ENCODE peak calls at places on chromosomes 1 and 21, in four cellular contexts. S, T, Q and F are unnamed samples.

GRCh38 chr1:200837931-200838571 is 34.7 kb upstream of the GPR25 start:
- DNase-seq in T (no peak), Q (no peak), S (no peak), F (no peak)

GRCh38 chr1:109733235-109733634 is 7.6 kb downstream of the GSTM3 start:
- DNase-seq in T (no peak), S (no peak), Q (no peak), F (no peak)

GRCh38 chr1:218499021-218499691 is 154.0 kb downstream of the TGFB2 start:
- DNase-seq in S (no peak), Q (no peak), T (no peak), F (no peak)

GRCh38 chr21:43608225-43608624 is 51.1 kb downstream of the HSF2BP start:
- DNase-seq in S (no peak), T (no peak), Q (no peak), F (no peak)

GRCh38 chr1:167165948-167166702 is 54.6 kb upstream of the POU2F1 start:
- DNase-seq in T (peak), Q (no peak), S (no peak), F (peak)

GRCh38 chr1:208219098-208219658 is 25.0 kb downstream of the PLXNA2 start:
- DNase-seq in Q (no peak), T (no peak), S (peak), F (no peak)

GRCh38 chr1:19219451-19219850 is 9.4 kb upstream of the UBR4 start:
- DNase-seq in S (no peak), Q (no peak), T (no peak), F (no peak)

GRCh38 chr1:54081306-54082270 is 28.2 kb downstream of the TCEANC2 start:
- DNase-seq in T (peak), S (peak), Q (peak), F (peak)

GRCh38 chr21:36320421-36321324 is 676 bp downstream of the MORC3 start:
- DNase-seq in T (peak), S (no peak), Q (peak), F (peak)

GRCh38 chr1:147504801-147505303 is 36.4 kb upstream of the BCL9 start:
- DNase-seq in S (no peak), T (peak), Q (peak), F (peak)

GRCh38 chr1:232667094-232667780 is 37.3 kb upstream of the SIPA1L2 start:
- DNase-seq in T (no peak), Q (no peak), S (no peak), F (no peak)

GRCh38 chr1:16925635-16926490 is 4.1 kb downstream of the CROCC start:
- DNase-seq in T (no peak), Q (peak), S (peak), F (no peak)

GRCh38 chr1:65006806-65007205 is 40.5 kb upstream of the JAK1 start:
- DNase-seq in S (no peak), Q (no peak), T (no peak), F (no peak)

GRCh38 chr1:40868051-40868723 is 6.0 kb upstream of the CITED4 start:
- DNase-seq in S (no peak), T (no peak), Q (no peak), F (no peak)

GRCh38 chr1:244254467-244254866 is 197.2 kb downstream of the ADSS2 start:
- DNase-seq in S (no peak), T (no peak), Q (no peak), F (no peak)

GRCh38 chr1:111275079-111275478 is 15.6 kb upstream of the CHIA start:
- DNase-seq in T (no peak), Q (peak), S (no peak), F (no peak)

GRCh38 chr1:118911571-118911970 is 76.6 kb downstream of the TBX15 start:
- DNase-seq in Q (no peak), S (no peak), T (no peak), F (no peak)

GRCh38 chr1:169890761-169891538 is 2.7 kb downstream of the SCYL3 start:
- DNase-seq in T (no peak), Q (no peak), S (no peak), F (no peak)

GRCh38 chr1:224407546-224408293 is 26.9 kb downstream of the WDR26 start:
- DNase-seq in S (no peak), Q (no peak), T (no peak), F (no peak)

GRCh38 chr1:46396429-46397398 is 2.6 kb downstream of the FAAH start:
- DNase-seq in Q (peak), T (no peak), S (no peak), F (no peak)

GRCh38 chr1:88892146-88892877 is 945 bp upstream of the GTF2B start:
- DNase-seq in T (no peak), Q (peak), S (no peak), F (no peak)

GRCh38 chr1:51627672-51628071 is 10.8 kb downstream of the OSBPL9 start:
- DNase-seq in T (no peak), S (no peak), Q (peak), F (no peak)

GRCh38 chr1:212607206-212607923 is 1.2 kb upstream of the ATF3 start:
- DNase-seq in S (no peak), Q (peak), T (peak), F (no peak)

GRCh38 chr1:234572966-234573365 is 37.0 kb downstream of the IRF2BP2 start:
- DNase-seq in Q (no peak), S (no peak), T (no peak), F (no peak)

GRCh38 chr1:205042911-205043806 is at the start of gene CNTN2:
- DNase-seq in S (peak), T (peak), Q (peak), F (peak)

GRCh38 chr1:65605621-65606020 is 185.2 kb downstream of the LEPR start:
- DNase-seq in Q (no peak), T (no peak), S (no peak), F (no peak)

GRCh38 chr1:44212355-44213221 is 683 bp upstream of the DMAP1 start:
- DNase-seq in S (no peak), T (no peak), Q (no peak), F (no peak)

GRCh38 chr1:173223031-173223380 is 15.9 kb upstream of the TNFSF4 start:
- DNase-seq in T (no peak), Q (no peak), S (no peak), F (no peak)

GRCh38 chr1:205225901-205226765 is 1.6 kb upstream of the TMCC2 start:
- DNase-seq in S (no peak), T (no peak), Q (no peak), F (no peak)

GRCh38 chr1:209815931-209816338 is 10.0 kb upstream of the IRF6 start:
- DNase-seq in S (no peak), T (no peak), Q (no peak), F (no peak)

GRCh38 chr1:68197459-68197858 is 34.9 kb downstream of the WLS start:
- DNase-seq in S (no peak), T (no peak), Q (no peak), F (no peak)

GRCh38 chr1:68198752-68199151 is 33.6 kb downstream of the WLS start:
- DNase-seq in T (no peak), S (no peak), Q (no peak), F (no peak)

GRCh38 chr1:68197891-68198290 is 34.4 kb downstream of the WLS start:
- DNase-seq in S (no peak), T (no peak), Q (no peak), F (no peak)

GRCh38 chr1:68199603-68200002 is 32.7 kb downstream of the WLS start:
- DNase-seq in S (no peak), Q (no peak), T (no peak), F (no peak)

GRCh38 chr1:68196676-68197075 is 35.6 kb downstream of the WLS start:
- DNase-seq in Q (no peak), T (no peak), S (no peak), F (no peak)
- TF ChIP-seq TEAD4 in Q (no peak), T (no peak), S (no peak), F (no peak)

GRCh38 chr1:221994939-221995338 is 253.1 kb upstream of the DUSP10 start:
- DNase-seq in S (no peak), T (no peak), Q (no peak), F (no peak)
- TF ChIP-seq TEAD4 in S (no peak), T (no peak), Q (no peak), F (no peak)

DNA sequence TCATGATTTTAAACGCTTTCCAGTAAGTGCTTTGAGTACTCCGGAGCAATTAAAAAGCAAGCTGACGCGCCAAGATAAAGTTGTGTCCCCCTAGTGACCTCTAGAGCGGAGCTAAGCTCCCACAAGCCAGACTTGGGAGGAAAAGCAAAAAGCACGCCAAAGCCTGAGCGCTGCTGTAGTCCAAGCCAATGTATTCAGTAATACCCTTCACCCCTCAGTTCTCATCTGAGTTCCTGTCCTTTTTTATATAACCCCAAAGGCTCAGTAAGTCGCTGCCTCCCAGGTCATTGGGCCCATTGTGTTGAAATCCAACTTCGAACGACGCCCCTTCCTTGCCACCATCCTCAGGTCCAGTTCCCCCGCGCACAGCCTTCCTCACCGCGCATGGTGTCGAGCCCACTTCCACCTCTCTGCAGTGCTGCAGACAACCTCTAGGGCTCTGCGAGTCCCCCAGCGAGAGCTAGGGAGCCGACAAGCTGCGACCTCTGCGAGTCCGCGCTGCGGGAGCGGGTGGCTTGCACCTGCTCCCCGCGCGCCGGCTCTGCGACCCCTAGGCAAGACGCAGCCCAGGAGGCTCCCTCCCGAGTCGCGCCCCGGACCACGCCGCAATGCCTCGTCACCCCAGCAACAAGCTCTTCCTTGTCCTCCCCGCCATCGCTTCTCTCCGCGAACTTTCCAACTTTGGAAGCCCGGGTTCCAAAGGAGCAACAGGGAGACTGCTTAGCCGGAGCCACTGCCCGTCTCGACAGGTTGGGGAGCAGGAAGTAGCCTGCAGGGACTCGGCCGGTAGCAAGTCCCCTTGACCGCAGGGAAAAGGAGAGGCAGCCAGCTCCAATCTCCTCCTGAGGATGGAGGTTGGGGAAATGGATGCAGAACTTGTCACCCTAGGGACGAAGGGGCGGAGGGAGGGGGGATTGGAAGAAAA is 3.8 kb upstream of the SLC44A5 start:
- DNase-seq in T (peak), S (peak), Q (peak), F (peak)
- TF ChIP-seq TEAD4 in T (no peak), S (no peak), Q (no peak), F (no peak)

GRCh38 chr21:35147439-35147838 is 98.3 kb upstream of the RUNX1 start:
- DNase-seq in T (no peak), Q (no peak), S (no peak), F (no peak)

GRCh38 chr21:35145626-35146236 is 96.6 kb upstream of the RUNX1 start:
- DNase-seq in Q (no peak), S (no peak), T (no peak), F (no peak)

GRCh38 chr21:35150562-35151226 is 101.6 kb upstream of the RUNX1 start:
- DNase-seq in Q (no peak), T (no peak), S (no peak), F (no peak)

GRCh38 chr21:35153671-35154070 is 104.6 kb upstream of the RUNX1 start:
- DNase-seq in Q (no peak), S (no peak), T (no peak), F (no peak)

GRCh38 chr21:35149698-35150097 is 100.6 kb upstream of the RUNX1 start:
- DNase-seq in T (no peak), Q (no peak), S (no peak), F (no peak)
- TF ChIP-seq TEAD4 in T (no peak), Q (peak), S (no peak), F (no peak)

DNA sequence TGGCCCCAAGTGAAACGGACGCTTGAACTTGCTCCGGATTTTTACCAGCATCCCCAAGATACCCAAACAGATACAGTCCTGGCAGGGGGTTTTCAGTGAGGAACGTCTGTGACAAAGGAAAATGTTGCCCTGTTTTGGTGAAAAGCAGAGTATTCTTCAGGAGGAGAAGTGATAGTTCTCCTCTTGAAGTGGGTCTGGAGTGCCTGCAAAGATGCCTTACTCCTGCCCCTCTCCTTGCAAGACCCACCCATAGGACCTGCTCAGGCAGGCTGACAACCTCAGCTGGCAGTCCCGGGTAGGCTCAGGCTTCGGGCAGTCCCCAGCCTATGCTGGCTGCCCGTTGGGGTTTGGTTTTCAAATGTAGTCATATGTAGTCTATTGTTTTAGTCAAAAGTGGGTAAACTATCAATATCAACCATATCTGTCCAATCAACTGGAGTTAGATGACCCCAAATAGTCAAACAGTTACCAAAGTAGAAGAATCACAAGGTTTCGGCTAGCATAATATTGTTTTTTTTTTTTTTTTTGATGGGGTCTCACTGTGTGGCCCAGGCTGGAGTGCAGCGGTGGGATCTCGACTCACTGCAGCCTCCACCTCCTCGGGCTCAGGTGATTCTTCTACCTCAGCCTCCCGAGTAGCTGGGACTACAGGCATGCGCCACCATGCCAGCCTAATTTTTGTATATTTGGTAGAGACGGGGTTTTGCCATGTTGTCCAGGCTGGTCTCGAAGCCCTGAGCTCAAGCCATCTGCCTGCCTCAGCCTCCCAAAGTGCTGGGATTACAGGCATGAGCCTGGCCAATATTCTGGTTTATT is 996 bp upstream of the ARL8A start:
- DNase-seq in Q (no peak), S (no peak), T (no peak), F (no peak)
- TF ChIP-seq TEAD4 in Q (no peak), S (no peak), T (no peak), F (no peak)

GRCh38 chr1:1908506-1908791 is 6.6 kb upstream of the CALML6 start:
- DNase-seq in S (no peak), Q (no peak), T (no peak), F (no peak)
- TF ChIP-seq TEAD4 in S (no peak), Q (no peak), T (no peak), F (no peak)